ENCODE peak calls at places on chromosome X, in six cellular contexts. K, L, Y, E, A and X are unnamed samples.

GRCh38 chrX:43969504-43970501 is 3.4 kb downstream of the NDP start:
- DNase-seq in K (peak), L (peak), Y (no peak), E (no peak), A (no peak), X (no peak)

GRCh38 chrX:140817943-140818342 is 108.4 kb downstream of the LINC00632 start:
- DNase-seq in K (peak), L (peak), Y (no peak), E (no peak), A (no peak), X (no peak)

GRCh38 chrX:22323541-22323940 is 50.8 kb downstream of the CBLL2 start:
- DNase-seq in K (no peak), L (peak), Y (no peak), E (no peak), A (no peak), X (no peak)

GRCh38 chrX:119181491-119181890 is 53.9 kb upstream of the KIAA1210 start:
- DNase-seq in K (peak), L (no peak), Y (no peak), E (no peak), A (no peak), X (no peak)

GRCh38 chrX:19705196-19705769 is 182.1 kb downstream of the SH3KBP1 start:
- DNase-seq in K (no peak), L (peak), Y (no peak), E (no peak), A (no peak), X (no peak)

GRCh38 chrX:108303682-108304081 is 134.5 kb downstream of the COL4A6 start:
- DNase-seq in K (no peak), L (no peak), Y (no peak), E (no peak), A (no peak), X (no peak)

GRCh38 chrX:10549280-10549679 is 71.1 kb downstream of the MID1 start:
- DNase-seq in K (no peak), L (no peak), Y (no peak), E (no peak), A (no peak), X (no peak)

GRCh38 chrX:40147399-40148188 is 49.8 kb upstream of the BCOR start:
- DNase-seq in K (peak), L (no peak), Y (no peak), E (no peak), A (no peak), X (no peak)

GRCh38 chrX:1355131-1355799 is 18.7 kb downstream of the IL3RA start:
- DNase-seq in K (peak), L (no peak), Y (no peak), E (no peak), A (no peak), X (no peak)

GRCh38 chrX:69109706-69110635 is 55.3 kb downstream of the PJA1 start:
- DNase-seq in K (peak), L (peak), Y (no peak), E (no peak), A (no peak), X (no peak)

GRCh38 chrX:101708180-101708579 is 48.5 kb upstream of the ARMCX2 start:
- DNase-seq in K (no peak), L (peak), Y (no peak), E (no peak), A (no peak), X (no peak)

GRCh38 chrX:41522071-41522470 is 74.9 kb downstream of the NYX start:
- DNase-seq in K (no peak), L (no peak), Y (no peak), E (no peak), A (no peak), X (no peak)

GRCh38 chrX:1242901-1243402 is 25.7 kb upstream of the CSF2RA start:
- DNase-seq in K (no peak), L (no peak), Y (no peak), E (no peak), A (no peak), X (no peak)

GRCh38 chrX:111095974-111096870 is at the start of gene PAK3:
- DNase-seq in K (peak), L (peak), Y (no peak), E (no peak), A (peak), X (no peak)

GRCh38 chrX:119041175-119041574 is 31.6 kb upstream of the CT47C1 start:
- DNase-seq in K (no peak), L (peak), Y (no peak), E (no peak), A (no peak), X (no peak)

GRCh38 chrX:12494400-12495138 is 296.6 kb upstream of the PRPS2 start:
- DNase-seq in K (no peak), L (no peak), Y (no peak), E (no peak), A (no peak), X (no peak)

GRCh38 chrX:46727445-46727844 is 31.5 kb downstream of the SLC9A7 start:
- DNase-seq in K (no peak), L (peak), Y (no peak), E (no peak), A (no peak), X (no peak)